ENCODE peak calls at places on chromosomes 1 and 21, in six cellular contexts. One of them, this sample, is unnamed.

GRCh38 chr1:218659911-218660677 is 315.0 kb downstream of the TGFB2 start:
- DNase-seq in A549: no peak
- DNase-seq in SK-N-SH: no peak
- DNase-seq in IMR-90: no peak
- DNase-seq in K562: no peak
- DNase-seq in HepG2: no peak
- DNase-seq in this sample: no peak

GRCh38 chr1:154206212-154206611 is at the start of gene CFAP141:
- DNase-seq in A549: peak; percentile 39
- DNase-seq in SK-N-SH: no peak
- DNase-seq in IMR-90: peak; percentile 21
- DNase-seq in K562: no peak
- DNase-seq in HepG2: no peak
- DNase-seq in this sample: no peak

GRCh38 chr1:211327341-211327921 is 798 bp downstream of the TRAF5 start:
- DNase-seq in A549: no peak
- DNase-seq in SK-N-SH: peak; percentile 60
- DNase-seq in IMR-90: peak; percentile 71
- DNase-seq in K562: no peak
- DNase-seq in HepG2: no peak
- DNase-seq in this sample: no peak

GRCh38 chr1:203584040-203584439 is 42.6 kb upstream of the ATP2B4 start:
- DNase-seq in A549: no peak
- DNase-seq in SK-N-SH: no peak
- DNase-seq in IMR-90: peak; percentile 61
- DNase-seq in K562: no peak
- DNase-seq in HepG2: no peak
- DNase-seq in this sample: no peak

GRCh38 chr1:108100148-108100547 is 100.0 kb downstream of the SLC25A24 start:
- DNase-seq in A549: no peak
- DNase-seq in SK-N-SH: no peak
- DNase-seq in IMR-90: no peak
- DNase-seq in K562: no peak
- DNase-seq in HepG2: no peak
- DNase-seq in this sample: no peak

GRCh38 chr1:209674957-209675566 is at the start of gene G0S2:
- DNase-seq in A549: no peak
- DNase-seq in SK-N-SH: peak; percentile 78
- DNase-seq in IMR-90: peak; percentile 21
- DNase-seq in K562: peak; percentile 29
- DNase-seq in HepG2: no peak
- DNase-seq in this sample: no peak

GRCh38 chr1:18926315-18927081 is 24.1 kb upstream of the ALDH4A1 start:
- DNase-seq in A549: peak; percentile 73
- DNase-seq in SK-N-SH: no peak
- DNase-seq in IMR-90: peak; percentile 96
- DNase-seq in K562: peak; percentile 57
- DNase-seq in HepG2: no peak
- DNase-seq in this sample: peak; percentile 80

GRCh38 chr1:43974443-43975248 is at the start of gene ATP6V0B:
- DNase-seq in A549: peak; percentile 91
- DNase-seq in SK-N-SH: peak; percentile 96
- DNase-seq in IMR-90: peak; percentile 89
- DNase-seq in K562: peak; percentile 91
- DNase-seq in HepG2: peak; percentile 84
- DNase-seq in this sample: peak; percentile 59

GRCh38 chr1:88800382-88801051 is 90.8 kb downstream of the GTF2B start:
- DNase-seq in A549: peak; percentile 41
- DNase-seq in SK-N-SH: peak; percentile 36
- DNase-seq in IMR-90: peak; percentile 13
- DNase-seq in K562: peak; percentile 53
- DNase-seq in HepG2: peak; percentile 33
- DNase-seq in this sample: no peak

GRCh38 chr1:83631836-83632235 is 367.1 kb downstream of the TTLL7 start:
- DNase-seq in A549: no peak
- DNase-seq in SK-N-SH: no peak
- DNase-seq in IMR-90: no peak
- DNase-seq in K562: no peak
- DNase-seq in HepG2: no peak
- DNase-seq in this sample: no peak

GRCh38 chr1:6113116-6113515 is 67.0 kb downstream of the CHD5 start:
- DNase-seq in A549: no peak
- DNase-seq in SK-N-SH: no peak
- DNase-seq in IMR-90: no peak
- DNase-seq in K562: no peak
- DNase-seq in HepG2: no peak
- DNase-seq in this sample: no peak

GRCh38 chr1:86063721-86064120 is 92.9 kb downstream of the COL24A1 start:
- DNase-seq in A549: no peak
- DNase-seq in SK-N-SH: no peak
- DNase-seq in IMR-90: no peak
- DNase-seq in K562: no peak
- DNase-seq in HepG2: no peak
- DNase-seq in this sample: no peak

GRCh38 chr1:117599822-117600221 is 6.0 kb upstream of the TENT5C start:
- DNase-seq in A549: no peak
- DNase-seq in SK-N-SH: no peak
- DNase-seq in IMR-90: no peak
- DNase-seq in K562: no peak
- DNase-seq in HepG2: no peak
- DNase-seq in this sample: no peak

GRCh38 chr1:115262886-115263285 is 75.2 kb downstream of the NGF start:
- DNase-seq in A549: no peak
- DNase-seq in SK-N-SH: no peak
- DNase-seq in IMR-90: peak; percentile 21
- DNase-seq in K562: no peak
- DNase-seq in HepG2: no peak
- DNase-seq in this sample: no peak

GRCh38 chr1:66395202-66396061 is 138.5 kb upstream of the SGIP1 start:
- DNase-seq in A549: no peak
- DNase-seq in SK-N-SH: no peak
- DNase-seq in IMR-90: peak; percentile 61
- DNase-seq in K562: no peak
- DNase-seq in HepG2: no peak
- DNase-seq in this sample: no peak

GRCh38 chr1:156114919-156115513 is 505 bp downstream of the LMNA start:
- DNase-seq in A549: no peak
- DNase-seq in SK-N-SH: peak; percentile 70
- DNase-seq in IMR-90: no peak
- DNase-seq in K562: no peak
- DNase-seq in HepG2: no peak
- DNase-seq in this sample: no peak

GRCh38 chr21:46163375-46163774 is 8.0 kb upstream of the FTCD start:
- DNase-seq in A549: no peak
- DNase-seq in SK-N-SH: no peak
- DNase-seq in IMR-90: no peak
- DNase-seq in K562: no peak
- DNase-seq in HepG2: no peak
- DNase-seq in this sample: no peak

GRCh38 chr1:203996126-203996525 is 76.8 kb upstream of the SOX13 start:
- DNase-seq in A549: peak; percentile 14
- DNase-seq in SK-N-SH: no peak
- DNase-seq in IMR-90: no peak
- DNase-seq in K562: no peak
- DNase-seq in HepG2: peak; percentile 59
- DNase-seq in this sample: no peak

GRCh38 chr1:201461193-201461657 is 7.8 kb downstream of the PHLDA3 start:
- DNase-seq in A549: peak; percentile 93
- DNase-seq in SK-N-SH: no peak
- DNase-seq in IMR-90: peak; percentile 98
- DNase-seq in K562: no peak
- DNase-seq in HepG2: peak; percentile 73
- DNase-seq in this sample: no peak

GRCh38 chr1:179554394-179554793 is 21.4 kb downstream of the NPHS2 start:
- DNase-seq in A549: no peak
- DNase-seq in SK-N-SH: no peak
- DNase-seq in IMR-90: no peak
- DNase-seq in K562: no peak
- DNase-seq in HepG2: no peak
- DNase-seq in this sample: no peak

GRCh38 chr21:41655259-41655658 is 111.6 kb downstream of the RIPK4 start:
- DNase-seq in A549: no peak
- DNase-seq in SK-N-SH: no peak
- DNase-seq in IMR-90: no peak
- DNase-seq in K562: no peak
- DNase-seq in HepG2: no peak
- DNase-seq in this sample: no peak

DNA sequence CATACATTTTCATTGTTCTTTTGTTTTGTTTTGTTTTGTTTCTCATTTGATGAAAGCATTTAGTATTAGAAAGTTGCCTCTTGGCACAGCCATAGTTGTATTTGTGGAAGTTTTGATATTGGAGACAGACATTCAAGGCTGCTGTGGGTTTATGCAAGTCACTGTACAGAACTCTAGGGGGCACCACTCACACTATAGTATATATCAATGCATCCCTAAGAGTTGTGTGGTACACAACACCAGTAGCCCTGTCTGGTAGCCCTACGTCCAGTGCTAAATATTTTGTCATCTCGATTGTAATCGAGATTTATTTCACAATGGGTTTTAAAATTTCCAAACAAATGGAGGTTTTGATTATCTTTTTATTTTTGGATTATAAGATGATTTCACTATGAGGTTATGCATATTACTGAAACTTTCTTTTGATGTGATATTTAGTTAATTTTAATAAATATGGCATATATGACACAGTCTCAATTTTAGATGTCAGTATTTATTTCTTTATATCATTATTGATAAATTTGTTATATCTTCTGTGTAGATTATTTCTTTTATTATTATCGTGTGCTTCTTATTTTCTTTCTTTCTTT is 112.2 kb downstream of the NR5A2 start:
- DNase-seq in A549: peak; percentile 73
- DNase-seq in SK-N-SH: peak; percentile 62
- DNase-seq in IMR-90: peak; percentile 68
- DNase-seq in K562: peak; percentile 56
- DNase-seq in HepG2: peak; percentile 61
- DNase-seq in this sample: no peak
- TF ChIP-seq SMC3 in A549: peak; percentile 67
- TF ChIP-seq SMC3 in SK-N-SH: peak; percentile 66
- TF ChIP-seq SMC3 in IMR-90: peak; percentile 73
- TF ChIP-seq SMC3 in K562: peak; percentile 59
- TF ChIP-seq SMC3 in HepG2: peak; percentile 60
- TF ChIP-seq SMC3 in this sample: peak; percentile 78

DNA sequence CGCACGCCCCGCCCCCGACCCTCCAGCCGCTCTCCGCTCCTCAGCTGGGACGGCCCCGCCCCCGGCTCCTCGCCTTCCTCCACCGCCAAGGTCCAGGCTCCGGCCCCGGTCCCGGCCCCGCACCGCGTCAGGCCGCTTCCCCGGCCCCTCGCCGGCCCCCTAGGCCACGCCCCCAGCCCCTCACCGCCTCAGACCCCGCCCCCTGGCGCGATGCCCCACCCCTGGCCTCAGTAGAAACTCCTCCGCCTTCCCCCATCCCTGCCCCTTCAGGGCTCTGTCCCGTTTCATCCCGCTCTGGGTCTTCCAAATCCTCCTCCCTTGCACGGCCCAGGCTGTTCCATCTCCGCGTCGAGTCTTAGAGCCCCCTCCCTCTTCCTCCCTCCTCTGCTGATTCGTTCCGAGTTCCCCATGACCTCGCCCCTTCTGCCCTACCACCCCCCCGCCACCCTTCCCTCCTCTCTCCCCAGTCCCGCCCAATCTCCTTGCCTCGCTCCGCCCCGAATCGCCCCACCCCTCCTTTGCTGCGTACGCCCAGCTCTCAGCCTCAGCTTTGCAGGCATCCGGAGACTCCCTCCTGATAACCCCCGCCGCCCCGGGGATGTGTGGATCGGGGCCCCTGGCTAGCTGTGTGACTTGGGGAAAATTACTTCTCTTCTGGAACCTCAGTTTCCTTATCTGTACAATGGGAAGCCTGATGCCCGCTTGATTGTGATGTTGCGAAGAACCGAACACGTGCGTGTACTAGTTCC is 448 bp upstream of the ASAP3 start:
- DNase-seq in A549: peak; percentile 88
- DNase-seq in SK-N-SH: peak; percentile 99
- DNase-seq in IMR-90: peak; percentile 89
- DNase-seq in K562: peak; percentile 98
- DNase-seq in HepG2: peak; percentile 76
- DNase-seq in this sample: peak; percentile 30
- TF ChIP-seq SMC3 in A549: no peak
- TF ChIP-seq SMC3 in SK-N-SH: no peak
- TF ChIP-seq SMC3 in IMR-90: no peak
- TF ChIP-seq SMC3 in K562: no peak
- TF ChIP-seq SMC3 in HepG2: no peak
- TF ChIP-seq SMC3 in this sample: no peak

DNA sequence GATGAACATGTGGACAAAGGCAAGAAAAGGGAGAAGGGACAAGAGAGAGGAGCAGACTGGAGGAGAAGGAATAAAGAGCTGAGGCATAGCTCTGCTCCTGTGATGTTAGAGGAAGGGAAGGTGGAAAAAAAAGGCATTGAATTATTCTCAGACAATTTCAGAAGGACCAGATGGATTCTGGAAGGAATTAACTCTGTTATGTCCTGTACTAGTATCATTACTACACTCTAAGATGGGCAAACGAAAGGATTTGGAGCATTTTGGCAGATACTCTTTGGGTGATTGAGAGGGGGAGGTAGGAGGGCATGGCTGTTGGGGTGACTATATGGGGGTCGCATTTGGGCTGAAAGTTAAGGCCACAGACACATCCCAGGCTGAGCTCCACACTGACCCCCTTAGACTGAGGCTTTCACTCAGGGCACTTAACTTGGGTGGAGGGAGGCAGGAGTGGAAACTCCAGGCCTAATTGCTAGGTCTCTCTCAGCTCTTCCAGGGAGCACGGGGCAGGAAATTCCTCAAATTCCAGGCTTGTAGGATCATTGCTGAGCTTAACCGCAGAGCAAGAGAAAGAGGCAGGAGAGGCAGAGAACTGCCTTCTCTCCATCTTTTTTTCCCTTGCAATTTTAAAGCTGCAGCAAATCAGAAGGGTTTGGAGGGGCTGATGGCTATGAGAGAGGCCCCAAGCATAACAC is 25.9 kb downstream of the KIRREL1 start:
- DNase-seq in A549: peak; percentile 87
- DNase-seq in SK-N-SH: no peak
- DNase-seq in IMR-90: peak; percentile 94
- DNase-seq in K562: no peak
- DNase-seq in HepG2: peak; percentile 42
- DNase-seq in this sample: no peak
- TF ChIP-seq SMC3 in A549: peak; percentile 31
- TF ChIP-seq SMC3 in SK-N-SH: no peak
- TF ChIP-seq SMC3 in IMR-90: peak; percentile 38
- TF ChIP-seq SMC3 in K562: no peak
- TF ChIP-seq SMC3 in HepG2: no peak
- TF ChIP-seq SMC3 in this sample: no peak

GRCh38 chr1:173937062-173937461 is 19.9 kb upstream of the SERPINC1 start:
- DNase-seq in A549: no peak
- DNase-seq in SK-N-SH: no peak
- DNase-seq in IMR-90: no peak
- DNase-seq in K562: no peak
- DNase-seq in HepG2: no peak
- DNase-seq in this sample: no peak

DNA sequence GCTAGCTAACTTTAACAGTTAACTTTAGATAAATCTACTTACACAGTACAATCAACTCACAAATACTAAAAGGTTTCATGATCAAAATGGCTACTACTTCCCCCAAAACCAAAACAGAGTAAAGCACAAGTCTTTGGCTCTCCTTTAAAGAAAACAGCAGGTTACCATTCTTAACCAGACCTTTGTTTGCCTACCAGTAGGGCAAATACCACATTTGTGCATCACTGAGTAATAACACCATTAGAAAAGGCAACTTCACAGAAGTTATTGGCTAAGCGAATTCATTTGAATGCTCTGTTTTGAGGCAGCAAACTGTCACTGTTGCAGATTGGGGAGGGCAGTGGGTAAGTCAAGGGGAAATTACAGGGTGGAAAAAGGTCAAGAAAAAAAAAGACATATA is 17.3 kb upstream of the SERPINC1 start:
- DNase-seq in A549: no peak
- DNase-seq in SK-N-SH: no peak
- DNase-seq in IMR-90: no peak
- DNase-seq in K562: no peak
- DNase-seq in HepG2: no peak
- DNase-seq in this sample: no peak
- TF ChIP-seq SMC3 in A549: no peak
- TF ChIP-seq SMC3 in SK-N-SH: no peak
- TF ChIP-seq SMC3 in IMR-90: no peak
- TF ChIP-seq SMC3 in K562: no peak
- TF ChIP-seq SMC3 in HepG2: no peak
- TF ChIP-seq SMC3 in this sample: no peak